ENCODE peak calls at places on chromosome 15, in four cellular contexts. K, F, S and X are unnamed samples.

GRCh38 chr15:95132774-95133173 is 901.4 kb downstream of the MCTP2 start:
- DNase-seq in K (no peak), F (peak), S (peak), X (peak)

GRCh38 chr15:89247441-89247840 is 3.7 kb downstream of the FANCI start:
- DNase-seq in K (no peak), F (peak), S (no peak), X (no peak)

GRCh38 chr15:26892678-26893077 is 25.8 kb downstream of the GABRA5 start:
- DNase-seq in K (no peak), F (no peak), S (no peak), X (no peak)

GRCh38 chr15:89127054-89127702 is 38.9 kb downstream of the ABHD2 start:
- DNase-seq in K (no peak), F (no peak), S (peak), X (no peak)

GRCh38 chr15:101001796-101002195 is 82.6 kb downstream of the LRRK1 start:
- DNase-seq in K (no peak), F (no peak), S (no peak), X (no peak)

GRCh38 chr15:88472225-88472624 is 4.7 kb downstream of the MRPS11 start:
- DNase-seq in K (no peak), F (no peak), S (no peak), X (no peak)

GRCh38 chr15:43266834-43267233 is at the start of gene TGM5:
- DNase-seq in K (no peak), F (no peak), S (no peak), X (no peak)

GRCh38 chr15:63434567-63435219 is 53.0 kb upstream of the CA12 start:
- DNase-seq in K (no peak), F (no peak), S (no peak), X (no peak)

GRCh38 chr15:90343391-90343790 is 8.7 kb upstream of the ZNF774 start:
- DNase-seq in K (no peak), F (peak), S (peak), X (peak)

GRCh38 chr15:62940755-62941361 is 101.7 kb upstream of the TPM1 start:
- DNase-seq in K (no peak), F (peak), S (peak), X (peak)

GRCh38 chr15:101775136-101775535 is 28.2 kb upstream of the OR4F6 start:
- DNase-seq in K (no peak), F (no peak), S (no peak), X (no peak)

GRCh38 chr15:71278989-71279756 is 163.9 kb downstream of the THSD4 start:
- DNase-seq in K (no peak), F (peak), S (peak), X (peak)

GRCh38 chr15:79213650-79214049 is 68.9 kb upstream of the ANKRD34C start:
- DNase-seq in K (no peak), F (no peak), S (no peak), X (no peak)

GRCh38 chr15:64224508-64224907 is 61.7 kb upstream of the PPIB start:
- DNase-seq in K (no peak), F (peak), S (peak), X (peak)

GRCh38 chr15:85383470-85384148 is 3.2 kb downstream of the AKAP13 start:
- DNase-seq in K (no peak), F (no peak), S (no peak), X (no peak)

GRCh38 chr15:78082106-78082742 is 4.7 kb upstream of the TBC1D2B start:
- DNase-seq in K (no peak), F (no peak), S (no peak), X (peak)